ENCODE peak calls at places on chromosomes 2 and 18, in eight cellular contexts. N, Y, X, F, D, L, G and C are unnamed samples.

GRCh38 chr2:78077637-78078036 is 555.5 kb upstream of the LRRTM4 start:
- DNase-seq in N (no peak), Y (no peak), X (no peak), F (no peak), D (no peak), L (no peak), G (no peak), C (no peak)

GRCh38 chr18:38262666-38263065 is 697.1 kb upstream of the CELF4 start:
- DNase-seq in N (no peak), Y (no peak), X (no peak), F (no peak), D (no peak), L (no peak), G (no peak), C (no peak)

GRCh38 chr2:150410809-150411208 is 76.7 kb downstream of the RND3 start:
- DNase-seq in N (no peak), Y (no peak), X (no peak), F (no peak), D (no peak), L (no peak), G (peak; percentile 20), C (no peak)

GRCh38 chr2:201261471-201261870 is 1.1 kb downstream of the CASP8 start:
- DNase-seq in N (no peak), Y (no peak), X (peak; percentile 81), F (no peak), D (peak; percentile 64), L (no peak), G (no peak), C (no peak)

GRCh38 chr2:147025611-147026010 is 819.2 kb upstream of the ACVR2A start:
- DNase-seq in N (no peak), Y (no peak), X (no peak), F (no peak), D (no peak), L (no peak), G (no peak), C (no peak)

GRCh38 chr2:95729556-95729955 is 137.8 kb downstream of the TRIM43 start:
- DNase-seq in N (no peak), Y (no peak), X (no peak), F (no peak), D (no peak), L (no peak), G (no peak), C (no peak)

GRCh38 chr18:58258707-58259342 is 214.8 kb downstream of the NEDD4L start:
- DNase-seq in N (no peak), Y (no peak), X (no peak), F (no peak), D (no peak), L (no peak), G (no peak), C (no peak)

GRCh38 chr2:170332676-170333402 is 154.9 kb downstream of the MYO3B start:
- DNase-seq in N (no peak), Y (no peak), X (no peak), F (no peak), D (no peak), L (peak; percentile 24), G (no peak), C (no peak)

GRCh38 chr2:238045575-238045974 is 15.2 kb upstream of the SCLY start:
- DNase-seq in N (no peak), Y (no peak), X (no peak), F (no peak), D (no peak), L (no peak), G (no peak), C (no peak)